ENCODE peak calls at places on chromosomes 5 and 9, in four cellular contexts. One of them, this sample, is unnamed.

GRCh38 chr5:411728-412127 is 31.2 kb upstream of the EXOC3 start:
- DNase-seq in lung: no peak
- DNase-seq in SJCRH30: no peak
- DNase-seq in esophagus squamous epithelium: no peak
- DNase-seq in this sample: no peak

GRCh38 chr9:136742640-136743391 is at the start of gene LCN10:
- DNase-seq in lung: no peak
- DNase-seq in SJCRH30: peak
- DNase-seq in esophagus squamous epithelium: no peak
- DNase-seq in this sample: no peak

GRCh38 chr5:170120576-170120975 is 14.9 kb downstream of the FOXI1 start:
- DNase-seq in lung: no peak
- DNase-seq in SJCRH30: no peak
- DNase-seq in esophagus squamous epithelium: no peak
- DNase-seq in this sample: peak

GRCh38 chr5:35246928-35247644 is 16.8 kb upstream of the PRLR start:
- DNase-seq in lung: no peak
- DNase-seq in SJCRH30: no peak
- DNase-seq in esophagus squamous epithelium: no peak
- DNase-seq in this sample: no peak

GRCh38 chr5:171405615-171406014 is 13.8 kb upstream of the FGF18 start:
- DNase-seq in lung: no peak
- DNase-seq in SJCRH30: peak
- DNase-seq in esophagus squamous epithelium: no peak
- DNase-seq in this sample: no peak

GRCh38 chr5:31986101-31986500 is 188.0 kb downstream of the GOLPH3 start:
- DNase-seq in lung: no peak
- DNase-seq in SJCRH30: no peak
- DNase-seq in esophagus squamous epithelium: no peak
- DNase-seq in this sample: no peak

GRCh38 chr9:70868661-70869652 is 252.5 kb downstream of the TRPM3 start:
- DNase-seq in lung: no peak
- DNase-seq in SJCRH30: peak
- DNase-seq in esophagus squamous epithelium: no peak
- DNase-seq in this sample: no peak

GRCh38 chr9:113963017-113963620 is 87.0 kb downstream of the ZNF618 start:
- DNase-seq in lung: peak
- DNase-seq in SJCRH30: peak
- DNase-seq in esophagus squamous epithelium: no peak
- DNase-seq in this sample: no peak

GRCh38 chr5:6486074-6486473 is 37.4 kb downstream of the UBE2QL1 start:
- DNase-seq in lung: no peak
- DNase-seq in SJCRH30: no peak
- DNase-seq in esophagus squamous epithelium: no peak
- DNase-seq in this sample: no peak

GRCh38 chr5:57911466-57911865 is 428.9 kb upstream of the ACTBL2 start:
- DNase-seq in lung: no peak
- DNase-seq in SJCRH30: no peak
- DNase-seq in esophagus squamous epithelium: no peak
- DNase-seq in this sample: no peak

GRCh38 chr5:83306572-83307241 is 164.8 kb upstream of the VCAN start:
- DNase-seq in lung: peak
- DNase-seq in SJCRH30: peak
- DNase-seq in esophagus squamous epithelium: no peak
- DNase-seq in this sample: no peak

GRCh38 chr5:16561660-16562059 is 55.1 kb downstream of the RETREG1 start:
- DNase-seq in lung: no peak
- DNase-seq in SJCRH30: no peak
- DNase-seq in esophagus squamous epithelium: no peak
- DNase-seq in this sample: no peak

GRCh38 chr5:131587541-131587940 is 47.5 kb downstream of the RAPGEF6 start:
- DNase-seq in lung: no peak
- DNase-seq in SJCRH30: no peak
- DNase-seq in esophagus squamous epithelium: no peak
- DNase-seq in this sample: no peak

GRCh38 chr5:51326844-51327243 is 56.4 kb upstream of the ISL1 start:
- DNase-seq in lung: no peak
- DNase-seq in SJCRH30: no peak
- DNase-seq in esophagus squamous epithelium: no peak
- DNase-seq in this sample: no peak

GRCh38 chr5:83589786-83590185 is 118.2 kb downstream of the VCAN start:
- DNase-seq in lung: no peak
- DNase-seq in SJCRH30: no peak
- DNase-seq in esophagus squamous epithelium: no peak
- DNase-seq in this sample: peak

GRCh38 chr9:12882430-12882829 is 107.6 kb downstream of the LURAP1L start:
- DNase-seq in lung: no peak
- DNase-seq in SJCRH30: no peak
- DNase-seq in esophagus squamous epithelium: no peak
- DNase-seq in this sample: no peak
- H3K27ac ChIP-seq in lung: no peak
- H3K27ac ChIP-seq in SJCRH30: no peak
- H3K27ac ChIP-seq in esophagus squamous epithelium: peak
- H3K27ac ChIP-seq in this sample: no peak

DNA sequence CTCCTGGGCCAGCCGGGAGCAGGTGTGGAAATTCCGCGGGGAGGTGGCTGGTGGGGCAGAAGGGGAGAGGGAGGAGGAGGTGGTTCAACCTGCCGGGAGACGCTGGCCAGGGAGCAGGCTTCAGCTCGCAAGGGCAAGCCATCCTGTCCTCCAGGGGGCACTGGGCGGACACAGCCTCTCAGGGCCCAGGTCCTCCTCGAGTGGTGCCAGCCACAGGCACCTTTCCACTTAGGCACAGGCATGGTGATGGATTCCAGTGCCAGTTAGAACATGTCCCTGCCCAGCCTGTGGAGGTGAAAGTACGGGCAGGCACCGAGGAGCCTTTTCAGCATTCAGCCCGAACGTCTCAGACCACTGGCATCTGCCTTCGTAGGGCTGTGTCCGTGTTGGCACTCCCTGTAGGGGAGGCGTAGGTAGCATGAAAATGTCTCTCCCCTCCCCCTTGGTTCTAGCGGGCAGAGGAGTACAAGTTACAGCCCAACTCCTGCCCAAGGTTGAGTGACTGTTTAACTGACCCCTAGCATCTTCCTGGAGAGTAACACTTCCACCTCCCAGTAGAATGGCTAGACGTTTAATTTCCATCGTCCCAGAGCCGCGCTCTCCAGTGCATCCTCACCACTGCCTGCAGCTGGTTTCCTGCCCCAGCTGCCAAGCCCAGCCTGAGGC is 48.9 kb downstream of the DAB2IP start:
- DNase-seq in lung: peak
- DNase-seq in SJCRH30: no peak
- DNase-seq in esophagus squamous epithelium: no peak
- DNase-seq in this sample: peak
- H3K27ac ChIP-seq in lung: peak
- H3K27ac ChIP-seq in SJCRH30: no peak
- H3K27ac ChIP-seq in esophagus squamous epithelium: peak
- H3K27ac ChIP-seq in this sample: peak

DNA sequence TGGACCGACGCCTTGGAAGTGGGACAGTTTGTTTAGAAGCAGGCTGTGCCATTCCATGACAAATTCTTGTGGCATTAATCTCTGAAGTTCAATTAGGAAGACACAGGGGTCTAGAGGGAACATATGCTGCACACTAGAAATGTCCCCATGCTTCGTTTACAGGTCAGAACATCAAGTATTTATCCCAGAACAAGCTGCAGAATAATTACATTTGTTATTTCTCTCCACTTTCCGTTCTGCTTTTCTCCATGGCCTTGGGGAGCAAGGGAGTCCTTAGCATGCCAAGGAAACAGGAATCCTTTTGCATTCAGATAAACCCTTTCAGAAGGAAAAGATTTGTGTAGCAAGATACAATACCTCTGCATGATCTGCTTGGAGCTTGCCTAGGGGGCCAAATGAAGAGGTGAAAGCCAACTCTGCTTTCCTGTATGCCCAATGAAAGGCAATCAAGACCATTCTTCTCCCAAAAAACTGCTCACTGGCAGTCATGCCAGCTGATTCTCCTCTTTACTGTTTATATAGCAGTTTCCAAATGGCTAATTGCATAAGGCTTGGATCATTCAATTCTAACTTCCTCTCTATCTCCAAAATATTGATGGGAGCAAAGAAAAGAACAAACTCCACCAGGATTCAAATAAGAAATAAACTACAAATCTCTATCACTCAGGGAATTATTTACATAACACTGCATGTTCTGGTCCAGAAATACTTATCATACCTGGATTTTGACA is 2.6 kb upstream of the PRKACG start:
- DNase-seq in lung: no peak
- DNase-seq in SJCRH30: no peak
- DNase-seq in esophagus squamous epithelium: no peak
- DNase-seq in this sample: no peak
- H3K27ac ChIP-seq in lung: no peak
- H3K27ac ChIP-seq in SJCRH30: no peak
- H3K27ac ChIP-seq in esophagus squamous epithelium: no peak
- H3K27ac ChIP-seq in this sample: no peak

GRCh38 chr5:103428923-103429322 is 133.7 kb downstream of the NUDT12 start:
- DNase-seq in lung: no peak
- DNase-seq in SJCRH30: no peak
- DNase-seq in esophagus squamous epithelium: no peak
- DNase-seq in this sample: no peak
- H3K27ac ChIP-seq in lung: no peak
- H3K27ac ChIP-seq in SJCRH30: peak
- H3K27ac ChIP-seq in esophagus squamous epithelium: no peak
- H3K27ac ChIP-seq in this sample: no peak